ENCODE peak calls at places on chromosomes 6 and 20, in four cellular contexts. L is amniotic epithelial cell, K is midbrain, H is AG09309. P is an unnamed sample.

GRCh38 chr20:6026051-6026450 is 27.8 kb downstream of the LRRN4 start:
- DNase-seq in L (peak; percentile 90), K (no peak), H (no peak), P (no peak)

GRCh38 chr20:37355252-37356180 is 9.6 kb downstream of the SRC start:
- DNase-seq in L (no peak), K (no peak), H (no peak), P (no peak)

GRCh38 chr6:27280064-27280539 is 32.0 kb downstream of the POM121L2 start:
- DNase-seq in L (peak; percentile 35), K (no peak), H (no peak), P (no peak)

GRCh38 chr6:128305228-128305627 is 215.2 kb downstream of the PTPRK start:
- DNase-seq in L (no peak), K (no peak), H (peak; percentile 3), P (no peak)

GRCh38 chr6:15623282-15624116 is 39.3 kb downstream of the DTNBP1 start:
- DNase-seq in L (peak; percentile 27), K (peak; percentile 44), H (no peak), P (no peak)

GRCh38 chr20:33679758-33680485 is 5.7 kb upstream of the NECAB3 start:
- DNase-seq in L (no peak), K (no peak), H (no peak), P (peak; percentile 28)

GRCh38 chr6:143400258-143401059 is 50.0 kb downstream of the ADAT2 start:
- DNase-seq in L (no peak), K (peak; percentile 8), H (no peak), P (no peak)

GRCh38 chr6:37507690-37508421 is 8.2 kb upstream of the CCDC167 start:
- DNase-seq in L (no peak), K (no peak), H (no peak), P (peak; percentile 31)

GRCh38 chr6:5205877-5206840 is 54.6 kb downstream of the LYRM4 start:
- DNase-seq in L (peak; percentile 83), K (peak; percentile 90), H (peak; percentile 35), P (no peak)